ENCODE peak calls at places on chromosomes 1 and 21, in seven cellular contexts. O, E, P, M, D, V and L are unnamed samples.
A peak's percentile ranks its signal among the peaks of the same experiment; 100 is the strongest.

GRCh38 chr1:54397090-54397591 is 9.1 kb downstream of the SSBP3 start:
- DNase-seq in V (no peak), M (peak; percentile 77), E (no peak), O (no peak), D (no peak), P (peak; percentile 84), L (peak; percentile 28)

GRCh38 chr1:181640959-181641358 is 157.6 kb downstream of the CACNA1E start:
- DNase-seq in E (no peak), D (no peak), P (no peak), M (no peak), O (no peak), V (no peak), L (no peak)

GRCh38 chr1:40450491-40451237 is 388 bp downstream of the ZFP69B start:
- DNase-seq in P (peak; percentile 5), O (no peak), D (peak; percentile 51), M (no peak), E (peak; percentile 32), V (peak; percentile 36), L (no peak)

GRCh38 chr1:41766546-41766945 is 152.2 kb downstream of the HIVEP3 start:
- DNase-seq in V (no peak), O (no peak), E (no peak), M (no peak), P (no peak), D (no peak), L (no peak)

GRCh38 chr1:221741364-221741970 is 422 bp downstream of the DUSP10 start:
- DNase-seq in V (peak; percentile 47), O (no peak), M (no peak), D (no peak), P (peak; percentile 38), E (no peak), L (peak; percentile 72)

GRCh38 chr21:42222821-42223390 is 4.0 kb downstream of the ABCG1 start:
- DNase-seq in D (no peak), E (no peak), O (no peak), M (no peak), P (no peak), V (no peak), L (peak; percentile 44)

GRCh38 chr1:15628003-15628402 is 10.7 kb downstream of the DDI2 start:
- DNase-seq in M (no peak), V (no peak), P (no peak), E (no peak), O (no peak), D (no peak), L (no peak)

GRCh38 chr1:94806451-94806861 is 13.7 kb upstream of the SLC44A3 start:
- DNase-seq in P (no peak), O (peak; percentile 72), D (no peak), V (no peak), E (no peak), M (no peak), L (no peak)

GRCh38 chr1:2904191-2904590 is 102.7 kb upstream of the TTC34 start:
- DNase-seq in P (no peak), D (no peak), E (no peak), V (no peak), M (no peak), O (no peak), L (no peak)

GRCh38 chr1:12293416-12293815 is 63.6 kb downstream of the VPS13D start:
- DNase-seq in D (no peak), V (no peak), O (no peak), E (no peak), M (no peak), P (no peak), L (no peak)

GRCh38 chr1:117537291-117537920 is 68.4 kb upstream of the TENT5C start:
- DNase-seq in P (no peak), V (peak; percentile 55), D (no peak), E (peak; percentile 58), M (no peak), O (no peak), L (peak; percentile 88)

GRCh38 chr21:32411366-32412161 is 942 bp upstream of the EVA1C start:
- DNase-seq in E (no peak), O (peak; percentile 96), M (peak; percentile 95), P (peak; percentile 87), D (peak; percentile 63), V (peak; percentile 84), L (peak; percentile 96)

GRCh38 chr1:52915211-52915854 is 6.2 kb downstream of the ECHDC2 start:
- DNase-seq in D (no peak), O (no peak), M (no peak), E (no peak), V (no peak), P (no peak), L (no peak)

GRCh38 chr1:156498447-156499193 is 2.0 kb downstream of the MEF2D start:
- DNase-seq in E (peak; percentile 55), D (no peak), P (peak; percentile 70), M (peak; percentile 68), V (peak; percentile 63), O (no peak), L (peak; percentile 66)

GRCh38 chr21:39006653-39007417 is 176.4 kb downstream of the PSMG1 start:
- DNase-seq in M (peak; percentile 76), V (peak; percentile 72), D (no peak), P (peak; percentile 67), E (no peak), O (no peak), L (peak; percentile 76)

GRCh38 chr1:5989286-5989605 is 3.0 kb downstream of the NPHP4 start:
- DNase-seq in V (no peak), P (no peak), E (no peak), O (no peak), M (no peak), D (no peak), L (no peak)

GRCh38 chr1:94418664-94419655 is 771 bp downstream of the ABCD3 start:
- DNase-seq in V (peak; percentile 65), O (no peak), D (no peak), P (peak; percentile 81), E (peak; percentile 41), M (peak; percentile 61), L (peak; percentile 67)

GRCh38 chr1:93701619-93702018 is 20.0 kb upstream of the BCAR3 start:
- DNase-seq in E (peak; percentile 91), M (no peak), V (peak; percentile 76), P (no peak), O (no peak), D (no peak), L (peak; percentile 55)

GRCh38 chr1:151529781-151530180 is 10.3 kb upstream of the TUFT1 start:
- DNase-seq in D (no peak), O (no peak), V (no peak), M (no peak), E (no peak), P (no peak), L (no peak)

GRCh38 chr1:176789571-176790090 is 326.7 kb downstream of the PAPPA2 start:
- DNase-seq in M (no peak), V (no peak), O (no peak), P (no peak), D (no peak), E (peak; percentile 77), L (no peak)

GRCh38 chr1:7678491-7679158 is 92.5 kb upstream of the VAMP3 start:
- DNase-seq in P (peak; percentile 9), E (no peak), O (no peak), M (no peak), D (no peak), V (no peak), L (no peak)

DNA sequence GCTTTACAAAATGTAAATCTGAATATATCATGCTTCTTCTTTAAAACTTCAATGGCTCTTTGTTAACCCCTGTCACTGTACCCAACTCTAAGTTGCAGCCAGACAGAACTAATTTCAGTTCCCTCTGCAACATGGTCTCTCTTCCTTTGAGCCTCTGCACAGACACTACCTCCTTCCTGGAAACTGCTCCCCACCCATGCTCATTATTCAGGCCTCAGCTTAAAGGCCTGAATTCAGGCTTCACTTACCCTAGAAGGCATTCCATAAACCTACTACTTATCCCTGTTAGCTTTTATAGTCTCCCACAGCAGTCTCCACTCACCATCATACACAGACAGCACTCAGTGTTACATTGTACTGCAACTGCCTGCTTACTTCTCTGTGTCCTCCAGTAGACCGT is 2.6 kb upstream of the EEIG2 start:
- DNase-seq in E (no peak), P (no peak), V (no peak), D (no peak), O (no peak), M (no peak), L (no peak)
- H3K4me1 ChIP-seq in E (no peaks in the 10 kb centered on the region), P (no peaks in the 10 kb centered on the region), V (peaks cover 38% of the 10 kb centered on the region), D (peaks cover 29% of the 10 kb centered on the region), O (peaks cover 20% of the 10 kb centered on the region), M (no peaks in the 10 kb centered on the region), L (peaks cover 26% of the 10 kb centered on the region)

GRCh38 chr1:76140227-76140626 is 65.7 kb downstream of the ST6GALNAC3 start:
- DNase-seq in E (peak; percentile 56), P (no peak), V (no peak), D (no peak), O (no peak), M (no peak), L (no peak)
- H3K4me1 ChIP-seq in E (peaks cover 3% of the 10 kb centered on the region), P (no peaks in the 10 kb centered on the region), V (peaks cover 11% of the 10 kb centered on the region), D (no peaks in the 10 kb centered on the region), O (no peaks in the 10 kb centered on the region), M (peaks cover 5% of the 10 kb centered on the region), L (peaks cover 5% of the 10 kb centered on the region)

GRCh38 chr1:168224991-168225390 is 813 bp upstream of the SFT2D2 start:
- DNase-seq in P (no peak), E (no peak), V (no peak), O (peak; percentile 62), D (no peak), M (no peak), L (no peak)

GRCh38 chr1:168221275-168221674 is 4.5 kb upstream of the SFT2D2 start:
- DNase-seq in P (no peak), D (no peak), E (no peak), O (peak; percentile 37), V (no peak), M (no peak), L (no peak)

GRCh38 chr1:168225476-168226190 is at the start of gene SFT2D2:
- DNase-seq in O (peak; percentile 92), M (peak; percentile 82), P (peak; percentile 76), E (peak; percentile 85), V (peak; percentile 85), D (peak; percentile 81), L (peak; percentile 93)

GRCh38 chr1:168223261-168223660 is 2.5 kb upstream of the SFT2D2 start:
- DNase-seq in O (no peak), P (no peak), D (no peak), M (no peak), V (no peak), E (no peak), L (no peak)

DNA sequence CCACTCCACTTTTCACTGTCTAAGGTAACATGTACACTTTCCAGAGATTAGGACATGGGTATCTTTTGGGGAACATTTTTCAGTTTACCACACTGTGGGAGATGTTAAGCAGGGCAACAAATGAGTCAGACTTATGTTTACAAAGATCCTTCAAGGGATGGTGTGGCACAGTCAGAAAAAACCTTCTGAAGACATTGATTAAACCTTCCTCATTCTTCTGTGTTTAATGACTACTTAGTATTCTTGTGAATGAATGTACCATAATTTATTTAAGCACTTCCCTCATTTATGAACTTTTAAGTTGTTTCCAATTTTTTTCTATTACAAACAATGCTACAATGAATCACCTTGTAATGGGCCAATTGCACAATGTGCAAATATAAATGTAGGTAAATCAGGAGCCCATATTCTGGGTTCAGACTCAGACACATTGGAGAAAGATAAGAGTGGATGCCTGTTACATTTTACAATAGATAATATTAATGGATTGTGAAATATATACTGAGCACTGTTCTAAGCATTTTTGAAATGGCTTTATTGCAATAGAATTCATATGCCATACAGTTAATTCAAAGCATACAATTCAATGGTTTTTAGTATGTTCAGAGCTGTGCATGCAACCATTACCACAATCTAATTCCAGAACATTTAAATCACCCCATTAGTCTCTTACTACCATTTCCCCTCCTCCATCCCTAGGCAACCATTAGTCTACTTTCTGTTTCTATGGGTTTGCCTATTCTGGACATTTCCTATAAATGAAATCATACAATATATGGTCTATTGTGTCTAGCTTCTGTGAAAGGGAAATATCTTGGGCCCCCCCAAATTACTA is 1.9 kb upstream of the SFT2D2 start:
- DNase-seq in P (no peak), V (no peak), O (no peak), M (no peak), D (no peak), E (no peak), L (no peak)
- H3K4me1 ChIP-seq in P (peaks cover 13% of the 10 kb centered on the region), V (peaks cover 23% of the 10 kb centered on the region), O (peaks cover 33% of the 10 kb centered on the region), M (no peaks in the 10 kb centered on the region), D (peaks cover 28% of the 10 kb centered on the region), E (peaks cover 2% of the 10 kb centered on the region), L (peaks cover 20% of the 10 kb centered on the region)

GRCh38 chr1:8910914-8911313 is 32.4 kb upstream of the ENO1 start:
- DNase-seq in P (no peak), D (no peak), E (no peak), V (no peak), O (no peak), M (no peak), L (no peak)
- H3K4me1 ChIP-seq in P (no peaks in the 10 kb centered on the region), D (no peaks in the 10 kb centered on the region), E (peaks cover 3% of the 10 kb centered on the region), V (peaks cover 17% of the 10 kb centered on the region), O (peaks cover 2% of the 10 kb centered on the region), M (no peaks in the 10 kb centered on the region), L (no peaks in the 10 kb centered on the region)